ENCODE peak calls at places on chromosomes 6 and 20, in eight cellular contexts. Y is CD8-positive, alpha-beta T cell; J is SJSA1; Q is heart left ventricle; O is left ventricle myocardium inferior; U is pancreas; R is Panc1; L is ovary. Z is an unnamed sample. For H3K36me3 and H3K4me1, the result is how much of the 10 kb centered on the place peaks cover.

GRCh38 chr6:12012231-12012565 is at the start of gene HIVEP1:
- DNase-seq in Y (no peak), J (no peak), Q (peak), O (peak), U (peak), R (no peak), L (peak), Z (peak)

GRCh38 chr6:112218563-112218962 is 35.8 kb downstream of the LAMA4 start:
- DNase-seq in Y (no peak), J (no peak), Q (peak), O (peak), U (no peak), R (no peak), L (peak), Z (no peak)

GRCh38 chr6:144373195-144373594 is 88.1 kb downstream of the UTRN start:
- DNase-seq in Y (no peak), J (no peak), Q (no peak), O (no peak), U (no peak), R (no peak), L (no peak), Z (no peak)

GRCh38 chr20:3045042-3045815 is 623 bp upstream of the MRPS26 start:
- DNase-seq in Y (peak), J (peak), Q (peak), O (peak), U (peak), R (no peak), L (no peak), Z (peak)

GRCh38 chr6:106534564-106534982 is 94.7 kb downstream of the RTN4IP1 start:
- DNase-seq in Y (no peak), J (no peak), Q (no peak), O (no peak), U (no peak), R (no peak), L (no peak), Z (no peak)

GRCh38 chr6:98529364-98529763 is 305.0 kb upstream of the POU3F2 start:
- DNase-seq in Y (no peak), J (no peak), Q (no peak), O (no peak), U (no peak), R (no peak), L (no peak), Z (no peak)

GRCh38 chr6:109308018-109308492 is 74.2 kb downstream of the CD164 start:
- DNase-seq in Y (peak), J (no peak), Q (peak), O (no peak), U (peak), R (peak), L (no peak), Z (peak)

GRCh38 chr6:127954082-127954481 is 53.2 kb upstream of the THEMIS start:
- DNase-seq in Y (no peak), J (no peak), Q (no peak), O (no peak), U (no peak), R (no peak), L (no peak), Z (no peak)

GRCh38 chr6:124487778-124488431 is 474.3 kb upstream of the RNF217 start:
- DNase-seq in Y (no peak), J (no peak), Q (no peak), O (no peak), U (no peak), R (peak), L (no peak), Z (no peak)

GRCh38 chr6:41519305-41519747 is 26.9 kb upstream of the FOXP4 start:
- DNase-seq in Y (no peak), J (no peak), Q (no peak), O (no peak), U (peak), R (no peak), L (no peak), Z (no peak)

GRCh38 chr20:16518068-16518783 is 55.0 kb downstream of the KIF16B start:
- DNase-seq in Y (no peak), J (no peak), Q (no peak), O (no peak), U (no peak), R (peak), L (no peak), Z (no peak)

GRCh38 chr20:16368645-16369292 is 204.5 kb downstream of the KIF16B start:
- DNase-seq in Y (no peak), J (no peak), Q (no peak), O (no peak), U (no peak), R (peak), L (no peak), Z (no peak)

DNA sequence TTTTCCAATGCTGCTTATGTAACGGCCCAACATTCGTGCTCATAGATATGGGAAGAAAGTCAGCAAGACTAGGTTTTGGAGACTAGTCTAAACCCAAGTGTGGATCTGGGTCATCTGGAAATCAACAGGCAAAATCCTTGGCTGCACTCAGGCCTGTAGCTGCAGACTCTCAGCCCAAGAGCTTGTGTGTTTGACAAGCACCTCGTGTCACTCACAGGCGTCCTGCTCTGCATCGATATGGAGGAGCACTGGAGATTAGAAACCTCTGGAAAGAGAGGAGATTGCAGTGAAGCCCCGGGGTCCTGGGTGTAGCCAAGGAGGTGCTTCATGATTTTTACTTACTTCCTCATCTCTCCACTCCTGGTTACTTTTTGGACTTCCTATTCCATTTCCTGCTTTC is 296.0 kb downstream of the QKI start:
- DNase-seq in Y (no peak), J (no peak), Q (no peak), O (no peak), U (no peak), R (no peak), L (no peak), Z (no peak)
- H3K27ac ChIP-seq in Y (no peak), J (no peak), Q (peak), O (peak), U (no peak), R (no peak), L (no peak), Z (peak)

GRCh38 chr6:138084904-138085838 is 22.0 kb downstream of the PERP start:
- DNase-seq in Y (no peak), J (no peak), Q (no peak), O (no peak), U (no peak), R (no peak), L (no peak), Z (no peak)
- H3K36me3 ChIP-seq in Y (under half), J (under half), Q (under half), O (under half), U (under half), R (under half), L (under half), Z (under half)

GRCh38 chr6:71478834-71479541 is 190.4 kb downstream of the OGFRL1 start:
- DNase-seq in Y (no peak), J (peak), Q (no peak), O (no peak), U (no peak), R (peak), L (no peak), Z (no peak)
- H3K4me1 ChIP-seq in Y (under half), J (half or more), Q (under half), O (half or more), U (under half), R (under half), L (under half), Z (under half)

DNA sequence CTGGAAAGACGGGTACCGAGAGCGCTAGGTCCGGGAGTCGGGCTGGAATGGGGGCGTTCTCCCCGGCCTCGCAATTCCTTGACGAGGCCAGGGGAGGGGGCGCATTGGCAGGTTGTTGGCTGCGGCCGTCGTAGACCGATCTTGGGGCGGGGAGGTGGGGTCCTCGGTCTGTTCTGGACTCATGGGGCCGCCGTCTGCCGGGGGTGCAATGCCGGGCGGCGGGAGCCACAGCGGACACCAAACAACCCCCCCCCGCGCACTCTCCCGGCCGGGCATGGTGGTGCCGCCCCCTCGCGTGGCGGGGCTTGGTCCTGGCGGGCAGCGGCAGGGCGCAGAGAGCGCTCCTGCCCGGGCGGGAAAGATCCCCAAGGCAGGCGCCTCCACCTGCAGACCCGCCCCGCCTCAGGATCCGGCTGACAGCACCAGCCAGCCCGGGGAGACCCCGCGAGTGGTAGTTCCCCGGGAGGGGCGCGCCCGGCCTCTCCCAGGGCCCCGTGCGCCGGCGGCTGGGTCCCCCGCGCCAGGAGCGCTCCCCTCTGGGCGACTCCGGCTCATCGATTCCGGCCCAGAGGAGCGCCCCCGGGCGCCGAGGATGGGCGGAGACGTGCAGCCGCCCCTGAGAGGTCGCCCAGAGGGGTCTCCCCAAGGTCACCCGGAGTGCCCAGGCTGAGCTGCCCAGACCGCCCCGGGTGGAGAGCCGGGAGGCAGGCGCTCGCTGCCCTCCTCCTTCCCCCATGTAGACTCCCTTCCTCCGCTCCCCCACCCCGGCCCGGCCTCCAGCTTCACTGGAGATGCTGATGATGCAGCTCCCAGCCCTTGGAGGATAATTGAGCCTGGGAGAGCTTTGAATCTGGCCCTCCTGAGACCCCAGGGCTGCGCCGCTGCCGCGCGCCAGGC is 709 bp downstream of the PPP1R16B start:
- DNase-seq in Y (peak), J (no peak), Q (no peak), O (peak), U (no peak), R (no peak), L (no peak), Z (peak)
- H3K27ac ChIP-seq in Y (peak), J (no peak), Q (peak), O (peak), U (no peak), R (no peak), L (no peak), Z (peak)

GRCh38 chr6:31163922-31164321 is 5.5 kb downstream of the TCF19 start:
- DNase-seq in Y (no peak), J (no peak), Q (no peak), O (no peak), U (peak), R (no peak), L (no peak), Z (no peak)
- H3K36me3 ChIP-seq in Y (under half), J (half or more), Q (under half), O (under half), U (under half), R (under half), L (under half), Z (under half)

DNA sequence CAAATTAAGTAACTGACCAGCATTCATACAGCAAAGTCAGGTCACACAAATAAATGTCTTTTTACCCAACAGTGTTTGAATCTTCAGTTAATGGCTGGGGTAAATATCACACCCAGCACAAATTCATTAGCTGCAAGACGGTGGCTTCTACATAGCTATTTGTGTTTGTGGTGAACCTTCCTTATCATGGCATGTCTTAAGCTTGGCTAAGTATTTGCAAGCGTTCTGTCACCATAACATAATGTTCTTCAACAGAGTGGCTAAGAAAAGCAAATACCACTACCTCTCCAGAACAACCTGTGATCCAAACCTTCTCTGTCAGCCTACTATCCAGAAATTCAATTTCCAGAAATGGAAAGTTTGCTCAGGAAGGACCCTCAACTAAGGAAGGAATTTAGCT is 255.6 kb upstream of the TAB2 start:
- DNase-seq in Y (no peak), J (no peak), Q (no peak), O (no peak), U (no peak), R (no peak), L (no peak), Z (no peak)
- H3K4me1 ChIP-seq in Y (under half), J (half or more), Q (under half), O (half or more), U (under half), R (under half), L (under half), Z (under half)